ENCODE peak calls at places on chromosomes 12 and 14, in eight cellular contexts. One of them, this sample, is unnamed.
A peak's percentile ranks its signal among the peaks of the same experiment; 100 is the strongest.

GRCh38 chr14:104895786-104896642 is 28.7 kb upstream of the PLD4 start:
- DNase-seq in stomach: peak; percentile 70
- DNase-seq in suprapubic skin: peak; percentile 75
- DNase-seq in gastrocnemius medialis: no peak
- DNase-seq in IMR-90: no peak
- DNase-seq in uterus: peak; percentile 18
- DNase-seq in testis: no peak
- DNase-seq in Peyer's patch: peak; percentile 43
- DNase-seq in this sample: peak; percentile 13

GRCh38 chr12:52014567-52015392 is 8.0 kb downstream of the TAMALIN start:
- DNase-seq in stomach: no peak
- DNase-seq in suprapubic skin: no peak
- DNase-seq in gastrocnemius medialis: no peak
- DNase-seq in IMR-90: no peak
- DNase-seq in uterus: peak; percentile 16
- DNase-seq in testis: peak; percentile 48
- DNase-seq in Peyer's patch: no peak
- DNase-seq in this sample: no peak

GRCh38 chr12:19030603-19031002 is 98.9 kb upstream of the PLEKHA5 start:
- DNase-seq in stomach: no peak
- DNase-seq in suprapubic skin: no peak
- DNase-seq in gastrocnemius medialis: no peak
- DNase-seq in IMR-90: no peak
- DNase-seq in uterus: no peak
- DNase-seq in testis: no peak
- DNase-seq in Peyer's patch: no peak
- DNase-seq in this sample: no peak

GRCh38 chr12:12975322-12976077 is 23.5 kb upstream of the GPRC5D start:
- DNase-seq in stomach: peak; percentile 46
- DNase-seq in suprapubic skin: no peak
- DNase-seq in gastrocnemius medialis: no peak
- DNase-seq in IMR-90: peak; percentile 59
- DNase-seq in uterus: peak; percentile 27
- DNase-seq in testis: no peak
- DNase-seq in Peyer's patch: peak; percentile 53
- DNase-seq in this sample: no peak

GRCh38 chr12:96197503-96198272 is 3.5 kb downstream of the ELK3 start:
- DNase-seq in stomach: no peak
- DNase-seq in suprapubic skin: no peak
- DNase-seq in gastrocnemius medialis: no peak
- DNase-seq in IMR-90: peak; percentile 97
- DNase-seq in uterus: no peak
- DNase-seq in testis: no peak
- DNase-seq in Peyer's patch: no peak
- DNase-seq in this sample: no peak

GRCh38 chr12:114684098-114684869 is at the start of gene TBX3:
- DNase-seq in stomach: peak; percentile 79
- DNase-seq in suprapubic skin: peak; percentile 98
- DNase-seq in gastrocnemius medialis: peak; percentile 96
- DNase-seq in IMR-90: peak; percentile 99
- DNase-seq in uterus: peak; percentile 98
- DNase-seq in testis: peak; percentile 96
- DNase-seq in Peyer's patch: peak; percentile 96
- DNase-seq in this sample: peak; percentile 99

GRCh38 chr12:110790301-110790700 is 47.6 kb upstream of the PPP1CC start:
- DNase-seq in stomach: no peak
- DNase-seq in suprapubic skin: no peak
- DNase-seq in gastrocnemius medialis: no peak
- DNase-seq in IMR-90: no peak
- DNase-seq in uterus: no peak
- DNase-seq in testis: no peak
- DNase-seq in Peyer's patch: no peak
- DNase-seq in this sample: no peak

GRCh38 chr12:101097829-101098580 is 112.0 kb downstream of the SLC5A8 start:
- DNase-seq in stomach: no peak
- DNase-seq in suprapubic skin: no peak
- DNase-seq in gastrocnemius medialis: no peak
- DNase-seq in IMR-90: no peak
- DNase-seq in uterus: no peak
- DNase-seq in testis: no peak
- DNase-seq in Peyer's patch: no peak
- DNase-seq in this sample: no peak

GRCh38 chr14:32697114-32697513 is 241.6 kb upstream of the NPAS3 start:
- DNase-seq in stomach: no peak
- DNase-seq in suprapubic skin: no peak
- DNase-seq in gastrocnemius medialis: no peak
- DNase-seq in IMR-90: no peak
- DNase-seq in uterus: no peak
- DNase-seq in testis: no peak
- DNase-seq in Peyer's patch: no peak
- DNase-seq in this sample: no peak

GRCh38 chr12:50333441-50333840 is 50.1 kb upstream of the LIMA1 start:
- DNase-seq in stomach: no peak
- DNase-seq in suprapubic skin: no peak
- DNase-seq in gastrocnemius medialis: no peak
- DNase-seq in IMR-90: no peak
- DNase-seq in uterus: no peak
- DNase-seq in testis: no peak
- DNase-seq in Peyer's patch: no peak
- DNase-seq in this sample: no peak

GRCh38 chr12:26520869-26521268 is 312.1 kb downstream of the ITPR2 start:
- DNase-seq in stomach: no peak
- DNase-seq in suprapubic skin: no peak
- DNase-seq in gastrocnemius medialis: no peak
- DNase-seq in IMR-90: no peak
- DNase-seq in uterus: no peak
- DNase-seq in testis: no peak
- DNase-seq in Peyer's patch: no peak
- DNase-seq in this sample: no peak

GRCh38 chr12:26514364-26514763 is 318.6 kb downstream of the ITPR2 start:
- DNase-seq in stomach: no peak
- DNase-seq in suprapubic skin: no peak
- DNase-seq in gastrocnemius medialis: no peak
- DNase-seq in IMR-90: no peak
- DNase-seq in uterus: no peak
- DNase-seq in testis: no peak
- DNase-seq in Peyer's patch: no peak
- DNase-seq in this sample: no peak

GRCh38 chr12:26523708-26524150 is 309.3 kb downstream of the ITPR2 start:
- DNase-seq in stomach: peak; percentile 93
- DNase-seq in suprapubic skin: peak; percentile 94
- DNase-seq in gastrocnemius medialis: peak; percentile 88
- DNase-seq in IMR-90: peak; percentile 93
- DNase-seq in uterus: peak; percentile 80
- DNase-seq in testis: peak; percentile 88
- DNase-seq in Peyer's patch: peak; percentile 93
- DNase-seq in this sample: peak; percentile 94

GRCh38 chr12:26524862-26525465 is 308.0 kb downstream of the ITPR2 start:
- DNase-seq in stomach: no peak
- DNase-seq in suprapubic skin: no peak
- DNase-seq in gastrocnemius medialis: no peak
- DNase-seq in IMR-90: peak; percentile 28
- DNase-seq in uterus: no peak
- DNase-seq in testis: peak; percentile 51
- DNase-seq in Peyer's patch: peak; percentile 58
- DNase-seq in this sample: no peak

GRCh38 chr12:26520154-26520553 is 312.8 kb downstream of the ITPR2 start:
- DNase-seq in stomach: no peak
- DNase-seq in suprapubic skin: no peak
- DNase-seq in gastrocnemius medialis: no peak
- DNase-seq in IMR-90: no peak
- DNase-seq in uterus: no peak
- DNase-seq in testis: no peak
- DNase-seq in Peyer's patch: no peak
- DNase-seq in this sample: no peak
- H3K4me3 ChIP-seq in stomach: no peak overlapping the region
- H3K4me3 ChIP-seq in suprapubic skin: no peak overlapping the region
- H3K4me3 ChIP-seq in gastrocnemius medialis: no peak overlapping the region
- H3K4me3 ChIP-seq in IMR-90: no peak overlapping the region
- H3K4me3 ChIP-seq in uterus: no peak overlapping the region
- H3K4me3 ChIP-seq in testis: no peak overlapping the region
- H3K4me3 ChIP-seq in Peyer's patch: no peak overlapping the region
- H3K4me3 ChIP-seq in this sample: no peak overlapping the region

GRCh38 chr12:48795550-48796455 is 6.9 kb upstream of the ADCY6 start:
- DNase-seq in stomach: peak; percentile 84
- DNase-seq in suprapubic skin: no peak
- DNase-seq in gastrocnemius medialis: peak; percentile 22
- DNase-seq in IMR-90: peak; percentile 75
- DNase-seq in uterus: peak; percentile 81
- DNase-seq in testis: peak; percentile 85
- DNase-seq in Peyer's patch: peak; percentile 88
- DNase-seq in this sample: peak; percentile 94
- TF ChIP-seq POLR2A in stomach: no peak
- TF ChIP-seq POLR2A in suprapubic skin: no peak
- TF ChIP-seq POLR2A in gastrocnemius medialis: no peak
- TF ChIP-seq POLR2A in IMR-90: peak; percentile 35
- TF ChIP-seq POLR2A in uterus: no peak
- TF ChIP-seq POLR2A in testis: no peak
- TF ChIP-seq POLR2A in Peyer's patch: peak; percentile 10
- TF ChIP-seq POLR2A in this sample: no peak

DNA sequence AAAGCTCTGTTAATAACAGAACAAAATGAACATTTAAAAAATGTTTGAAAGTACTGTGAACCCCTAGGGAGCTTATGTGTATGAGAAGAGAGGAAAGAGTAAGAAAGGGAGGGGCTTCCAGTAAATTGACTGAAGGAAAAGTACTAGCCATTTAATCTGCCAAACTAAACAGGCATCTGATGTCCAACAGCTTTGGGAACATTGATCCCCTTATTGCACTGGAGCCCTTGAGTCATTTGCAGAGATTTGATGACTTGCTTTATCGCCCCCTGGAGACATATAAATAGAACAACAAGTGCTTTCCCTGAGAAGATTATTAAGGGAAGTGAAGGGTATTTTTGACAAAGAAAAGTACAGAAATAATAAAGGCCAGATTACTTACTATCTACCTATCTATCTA is 319.3 kb upstream of the NOVA1 start:
- DNase-seq in stomach: no peak
- DNase-seq in suprapubic skin: no peak
- DNase-seq in gastrocnemius medialis: peak; percentile 10
- DNase-seq in IMR-90: peak; percentile 2
- DNase-seq in uterus: no peak
- DNase-seq in testis: peak; percentile 20
- DNase-seq in Peyer's patch: no peak
- DNase-seq in this sample: no peak
- TF ChIP-seq CTCF in stomach: peak; percentile 19
- TF ChIP-seq CTCF in suprapubic skin: peak; percentile 14
- TF ChIP-seq CTCF in gastrocnemius medialis: no peak
- TF ChIP-seq CTCF in IMR-90: peak; percentile 44
- TF ChIP-seq CTCF in uterus: peak; percentile 14
- TF ChIP-seq CTCF in testis: peak; percentile 49
- TF ChIP-seq CTCF in Peyer's patch: no peak
- TF ChIP-seq CTCF in this sample: no peak

GRCh38 chr14:64215274-64215673 is 78.9 kb downstream of the ESR2 start:
- DNase-seq in stomach: no peak
- DNase-seq in suprapubic skin: peak; percentile 52
- DNase-seq in gastrocnemius medialis: no peak
- DNase-seq in IMR-90: no peak
- DNase-seq in uterus: no peak
- DNase-seq in testis: no peak
- DNase-seq in Peyer's patch: peak; percentile 31
- DNase-seq in this sample: no peak
- H3K4me3 ChIP-seq in stomach: no peak overlapping the region
- H3K4me3 ChIP-seq in suprapubic skin: no peak overlapping the region
- H3K4me3 ChIP-seq in gastrocnemius medialis: peak overlapping the region; percentile 67
- H3K4me3 ChIP-seq in IMR-90: no peak overlapping the region
- H3K4me3 ChIP-seq in uterus: no peak overlapping the region
- H3K4me3 ChIP-seq in testis: no peak overlapping the region
- H3K4me3 ChIP-seq in Peyer's patch: no peak overlapping the region
- H3K4me3 ChIP-seq in this sample: no peak overlapping the region

GRCh38 chr12:48851883-48852733 is at the start of gene DDX23:
- DNase-seq in stomach: peak; percentile 94
- DNase-seq in suprapubic skin: peak; percentile 97
- DNase-seq in gastrocnemius medialis: peak; percentile 93
- DNase-seq in IMR-90: peak; percentile 97
- DNase-seq in uterus: peak; percentile 93
- DNase-seq in testis: peak; percentile 96
- DNase-seq in Peyer's patch: peak; percentile 97
- DNase-seq in this sample: peak; percentile 98

GRCh38 chr12:48852734-48853168 is 788 bp upstream of the DDX23 start:
- DNase-seq in stomach: no peak
- DNase-seq in suprapubic skin: no peak
- DNase-seq in gastrocnemius medialis: no peak
- DNase-seq in IMR-90: no peak
- DNase-seq in uterus: no peak
- DNase-seq in testis: no peak
- DNase-seq in Peyer's patch: no peak
- DNase-seq in this sample: no peak

GRCh38 chr12:48856379-48856778 is 4.4 kb upstream of the DDX23 start:
- DNase-seq in stomach: no peak
- DNase-seq in suprapubic skin: no peak
- DNase-seq in gastrocnemius medialis: no peak
- DNase-seq in IMR-90: no peak
- DNase-seq in uterus: no peak
- DNase-seq in testis: no peak
- DNase-seq in Peyer's patch: no peak
- DNase-seq in this sample: no peak

GRCh38 chr12:48854488-48854887 is 2.5 kb upstream of the DDX23 start:
- DNase-seq in stomach: no peak
- DNase-seq in suprapubic skin: no peak
- DNase-seq in gastrocnemius medialis: no peak
- DNase-seq in IMR-90: no peak
- DNase-seq in uterus: no peak
- DNase-seq in testis: no peak
- DNase-seq in Peyer's patch: no peak
- DNase-seq in this sample: no peak

DNA sequence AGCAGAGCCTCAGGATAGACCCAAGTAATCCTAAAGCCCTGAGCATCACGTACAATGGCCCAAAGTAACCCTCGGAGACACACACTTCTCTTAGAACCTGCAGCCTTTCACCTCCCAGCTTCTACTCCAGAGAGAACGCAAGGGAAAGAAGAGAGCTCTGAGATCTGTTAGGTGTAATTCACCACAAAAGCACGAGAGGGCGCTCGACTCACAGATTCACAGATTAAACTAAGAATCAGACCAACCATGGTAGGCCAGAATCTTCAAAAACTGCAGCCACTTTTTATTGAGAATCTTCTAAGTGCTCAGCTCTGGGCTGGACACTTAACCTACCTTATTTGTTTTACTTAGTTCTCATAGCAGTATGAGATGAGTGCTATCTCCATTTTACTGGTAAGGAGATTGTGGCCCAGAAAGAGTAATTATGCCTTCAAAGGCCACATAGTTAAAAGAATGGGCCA is 1.3 kb upstream of the DDX23 start:
- DNase-seq in stomach: peak; percentile 95
- DNase-seq in suprapubic skin: peak; percentile 91
- DNase-seq in gastrocnemius medialis: peak; percentile 67
- DNase-seq in IMR-90: peak; percentile 89
- DNase-seq in uterus: peak; percentile 92
- DNase-seq in testis: peak; percentile 96
- DNase-seq in Peyer's patch: peak; percentile 97
- DNase-seq in this sample: peak; percentile 95
- TF ChIP-seq POLR2A in stomach: no peak
- TF ChIP-seq POLR2A in suprapubic skin: no peak
- TF ChIP-seq POLR2A in gastrocnemius medialis: no peak
- TF ChIP-seq POLR2A in IMR-90: no peak
- TF ChIP-seq POLR2A in uterus: no peak
- TF ChIP-seq POLR2A in testis: no peak
- TF ChIP-seq POLR2A in Peyer's patch: no peak
- TF ChIP-seq POLR2A in this sample: no peak